ENCODE peak calls at places on chromosomes 11 and 22, in five cellular contexts. Y, Q, M, T and W are unnamed samples.

GRCh38 chr11:103532133-103532788 is 423.0 kb downstream of the DYNC2H1 start:
- DNase-seq in Y (no peak), Q (no peak), M (no peak), T (peak), W (no peak)

GRCh38 chr11:797300-798092 is 585 bp downstream of the SLC25A22 start:
- DNase-seq in Y (peak), Q (no peak), M (peak), T (peak), W (peak)

GRCh38 chr11:76663461-76663760 is 7.1 kb downstream of the LRRC32 start:
- DNase-seq in Y (no peak), Q (no peak), M (no peak), T (no peak), W (peak)

GRCh38 chr11:117314840-117315239 is 1.2 kb downstream of the BACE1 start:
- DNase-seq in Y (no peak), Q (no peak), M (peak), T (no peak), W (no peak)

GRCh38 chr11:35605691-35606090 is 12.6 kb upstream of the FJX1 start:
- DNase-seq in Y (no peak), Q (no peak), M (no peak), T (no peak), W (no peak)

GRCh38 chr11:60933416-60933815 is 9.2 kb downstream of the TMEM132A start:
- DNase-seq in Y (no peak), Q (no peak), M (no peak), T (no peak), W (no peak)

GRCh38 chr22:25764270-25765015 is 22.5 kb downstream of the MYO18B start:
- DNase-seq in Y (no peak), Q (no peak), M (peak), T (no peak), W (no peak)

GRCh38 chr11:11960687-11961086 is 47.7 kb downstream of the DKK3 start:
- DNase-seq in Y (no peak), Q (no peak), M (no peak), T (no peak), W (no peak)

GRCh38 chr22:42805016-42805997 is 51.8 kb downstream of the ARFGAP3 start:
- DNase-seq in Y (no peak), Q (no peak), M (no peak), T (peak), W (no peak)

GRCh38 chr22:44642096-44642644 is 59.8 kb upstream of the PRR5 start:
- DNase-seq in Y (no peak), Q (no peak), M (no peak), T (no peak), W (no peak)

GRCh38 chr11:27786331-27786730 is 86.1 kb upstream of the BDNF start:
- DNase-seq in Y (no peak), Q (no peak), M (no peak), T (no peak), W (no peak)

GRCh38 chr11:102620179-102620578 is 5.0 kb downstream of the MMP20 start:
- DNase-seq in Y (peak), Q (no peak), M (no peak), T (no peak), W (no peak)

GRCh38 chr11:17735823-17736772 is 1.5 kb downstream of the KCNC1 start:
- DNase-seq in Y (no peak), Q (no peak), M (no peak), T (no peak), W (no peak)

GRCh38 chr11:118870396-118871343 is 13.0 kb upstream of the CXCR5 start:
- DNase-seq in Y (no peak), Q (no peak), M (no peak), T (no peak), W (peak)

GRCh38 chr11:79055866-79056632 is 384.8 kb downstream of the TENM4 start:
- DNase-seq in Y (no peak), Q (no peak), M (no peak), T (no peak), W (no peak)

GRCh38 chr22:44351685-44352377 is 39.1 kb upstream of the SHISAL1 start:
- DNase-seq in Y (no peak), Q (peak), M (no peak), T (peak), W (peak)

GRCh38 chr11:84390441-84391078 is 1104.4 kb upstream of the CCDC90B start:
- DNase-seq in Y (no peak), Q (no peak), M (no peak), T (no peak), W (no peak)

GRCh38 chr22:46823248-46823647 is 60.8 kb downstream of the TBC1D22A start:
- DNase-seq in Y (peak), Q (no peak), M (no peak), T (no peak), W (no peak)

GRCh38 chr22:30047364-30047738 is 32.9 kb upstream of the HORMAD2 start:
- DNase-seq in Y (no peak), Q (no peak), M (peak), T (no peak), W (no peak)

GRCh38 chr11:129018991-129019390 is 76.3 kb upstream of the TP53AIP1 start:
- DNase-seq in Y (no peak), Q (no peak), M (no peak), T (no peak), W (peak)

GRCh38 chr11:75492181-75492820 is 33.4 kb downstream of the GDPD5 start:
- DNase-seq in Y (no peak), Q (peak), M (no peak), T (no peak), W (peak)

GRCh38 chr22:20033045-20033706 is 12.3 kb downstream of the TANGO2 start:
- DNase-seq in Y (no peak), Q (no peak), M (no peak), T (no peak), W (no peak)

GRCh38 chr11:1238767-1239595 is 16.1 kb downstream of the MUC5B start:
- DNase-seq in Y (no peak), Q (no peak), M (peak), T (no peak), W (peak)

GRCh38 chr11:72038491-72038890 is 39.8 kb downstream of the IL18BP start:
- DNase-seq in Y (no peak), Q (no peak), M (peak), T (no peak), W (peak)

GRCh38 chr11:93477684-93478234 is 65.4 kb downstream of the SMCO4 start:
- DNase-seq in Y (peak), Q (peak), M (no peak), T (no peak), W (no peak)

GRCh38 chr11:18743900-18744514 is 18.0 kb upstream of the IGSF22 start:
- DNase-seq in Y (no peak), Q (no peak), M (no peak), T (no peak), W (no peak)

GRCh38 chr11:34173050-34173449 is 67.6 kb downstream of the NAT10 start:
- DNase-seq in Y (no peak), Q (no peak), M (no peak), T (no peak), W (no peak)

GRCh38 chr11:132895340-132895739 is 637.0 kb downstream of the OPCML start:
- DNase-seq in Y (no peak), Q (no peak), M (no peak), T (no peak), W (no peak)

GRCh38 chr22:21055564-21055834 is 9.8 kb downstream of the LRRC74B start:
- DNase-seq in Y (no peak), Q (no peak), M (no peak), T (no peak), W (no peak)

GRCh38 chr11:109838034-109838433 is 255.2 kb upstream of the ZC3H12C start:
- DNase-seq in Y (no peak), Q (no peak), M (no peak), T (no peak), W (no peak)

GRCh38 chr11:70736937-70737640 is 338.8 kb downstream of the CTTN start:
- DNase-seq in Y (no peak), Q (no peak), M (no peak), T (no peak), W (no peak)

GRCh38 chr11:30552839-30553238 is 33.3 kb downstream of the MPPED2 start:
- DNase-seq in Y (no peak), Q (no peak), M (no peak), T (no peak), W (no peak)

GRCh38 chr11:70716986-70717775 is 318.9 kb downstream of the CTTN start:
- DNase-seq in Y (no peak), Q (no peak), M (no peak), T (no peak), W (no peak)

GRCh38 chr11:76629853-76630599 is 40.5 kb downstream of the LRRC32 start:
- DNase-seq in Y (no peak), Q (no peak), M (no peak), T (no peak), W (peak)

GRCh38 chr11:5597953-5598352 is 1.5 kb downstream of the TRIM6 start:
- DNase-seq in Y (no peak), Q (no peak), M (no peak), T (no peak), W (no peak)

GRCh38 chr11:22703040-22703439 is 36.6 kb downstream of the GAS2 start:
- DNase-seq in Y (no peak), Q (no peak), M (no peak), T (peak), W (no peak)

GRCh38 chr11:118267486-118267885 is 3.4 kb upstream of the MPZL2 start:
- DNase-seq in Y (no peak), Q (no peak), M (no peak), T (no peak), W (no peak)

GRCh38 chr22:28348613-28349012 is 331.0 kb downstream of the TTC28 start:
- DNase-seq in Y (no peak), Q (no peak), M (no peak), T (no peak), W (no peak)
- TF ChIP-seq EP300 in Y (no peak), Q (no peak), M (no peak), T (no peak), W (no peak)

GRCh38 chr11:111601979-111602864 is at the start of gene SIK2:
- DNase-seq in Y (peak), Q (peak), M (peak), T (peak), W (peak)
- H3K27ac ChIP-seq in Y (peak), Q (peak), M (peak), T (peak), W (peak)

DNA sequence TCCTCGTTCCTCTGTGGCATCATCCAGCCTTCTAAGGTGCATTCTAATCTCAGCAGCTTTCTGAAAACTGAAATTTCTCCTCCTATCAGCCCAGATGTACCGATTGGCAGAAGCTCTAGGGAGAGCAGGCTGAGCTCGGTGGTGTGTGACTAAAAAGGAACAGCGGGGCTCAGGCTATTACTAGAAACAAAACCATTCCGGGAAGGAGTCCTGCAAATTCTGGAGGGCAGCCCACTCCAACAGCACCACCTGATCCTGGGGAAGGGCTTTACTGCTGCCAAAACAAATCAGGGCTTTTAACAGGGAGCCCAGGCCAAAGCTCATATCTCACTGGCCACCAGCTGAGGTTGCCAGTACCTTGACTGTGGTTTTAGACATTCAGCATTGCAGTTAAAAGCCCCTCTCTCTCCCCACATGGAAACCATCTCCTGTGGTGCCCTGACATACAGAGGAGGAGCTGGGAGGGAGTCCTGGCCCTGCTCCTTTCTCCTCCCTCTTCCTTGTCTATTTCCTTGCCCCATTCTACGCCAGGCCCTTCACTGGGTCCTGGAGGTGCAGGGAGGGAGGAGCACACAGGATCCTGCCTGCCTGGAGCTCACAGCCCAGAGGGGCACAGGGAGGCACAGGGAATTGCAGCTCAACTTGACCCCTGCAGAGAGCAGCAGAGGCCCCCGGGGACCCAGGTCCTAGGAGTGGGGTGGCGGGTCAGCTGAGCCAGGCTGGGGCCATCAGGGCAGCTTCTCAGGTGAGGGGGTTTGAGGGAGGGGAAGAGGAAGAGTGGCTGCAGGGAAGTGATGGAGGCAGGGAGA is 889 bp downstream of the PLAAT4 start:
- DNase-seq in Y (peak), Q (no peak), M (no peak), T (no peak), W (peak)
- H3K4me3 ChIP-seq in Y (peak), Q (no peak), M (no peak), T (no peak), W (peak)

GRCh38 chr11:48109046-48109666 is 107.5 kb upstream of the OR4B1 start:
- DNase-seq in Y (peak), Q (no peak), M (peak), T (peak), W (no peak)
- TF ChIP-seq EP300 in Y (no peak), Q (no peak), M (no peak), T (no peak), W (no peak)

DNA sequence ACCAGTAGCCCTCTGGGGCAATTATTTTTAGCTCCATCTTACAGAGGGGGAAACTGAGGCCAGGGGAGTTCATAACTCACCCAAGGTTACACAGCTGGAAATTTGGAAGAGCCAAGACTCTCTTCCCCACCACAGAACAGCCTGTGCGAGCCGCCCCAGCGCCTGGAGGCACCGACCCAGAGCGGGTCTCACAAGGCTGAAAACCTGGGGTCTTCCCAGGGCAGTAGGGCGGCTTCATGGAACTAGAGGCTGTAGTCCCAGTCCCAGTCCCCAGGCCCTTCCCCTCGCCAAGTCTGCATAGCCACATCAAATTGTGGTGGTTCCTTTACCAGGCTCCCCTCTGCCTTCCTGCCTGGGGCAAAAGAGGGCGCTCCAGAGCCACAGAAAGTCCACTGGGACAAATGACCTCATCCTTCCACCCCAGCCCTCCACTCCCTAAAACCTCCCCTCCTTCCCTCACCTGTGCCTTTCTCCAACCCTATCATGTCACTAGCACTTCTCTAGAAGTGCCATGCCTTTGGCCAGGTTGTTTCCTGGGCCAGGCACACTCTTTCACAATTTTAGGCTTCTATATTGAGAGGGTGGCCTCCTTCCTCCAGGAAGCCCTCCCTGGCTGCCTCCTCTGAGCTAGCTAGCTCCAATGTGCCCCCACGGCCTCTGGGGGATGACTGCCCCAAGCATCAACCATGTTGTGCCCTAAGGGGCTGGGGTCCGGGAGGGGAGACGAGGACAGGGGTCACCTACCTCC is 15.2 kb upstream of the CDC42EP1 start:
- DNase-seq in Y (no peak), Q (peak), M (no peak), T (peak), W (peak)
- H3K27ac ChIP-seq in Y (peak), Q (peak), M (no peak), T (peak), W (peak)

GRCh38 chr11:66680966-66681645 is 3.4 kb upstream of the RBM4B start:
- DNase-seq in Y (no peak), Q (no peak), M (no peak), T (no peak), W (no peak)

GRCh38 chr11:66677599-66678375 is at the start of gene RBM4B:
- DNase-seq in Y (peak), Q (peak), M (peak), T (peak), W (peak)

GRCh38 chr11:66676931-66677598 is 622 bp downstream of the RBM4B start:
- DNase-seq in Y (no peak), Q (no peak), M (no peak), T (no peak), W (no peak)

GRCh38 chr11:66674964-66675602 is 2.6 kb downstream of the RBM4B start:
- DNase-seq in Y (no peak), Q (no peak), M (no peak), T (no peak), W (no peak)

DNA sequence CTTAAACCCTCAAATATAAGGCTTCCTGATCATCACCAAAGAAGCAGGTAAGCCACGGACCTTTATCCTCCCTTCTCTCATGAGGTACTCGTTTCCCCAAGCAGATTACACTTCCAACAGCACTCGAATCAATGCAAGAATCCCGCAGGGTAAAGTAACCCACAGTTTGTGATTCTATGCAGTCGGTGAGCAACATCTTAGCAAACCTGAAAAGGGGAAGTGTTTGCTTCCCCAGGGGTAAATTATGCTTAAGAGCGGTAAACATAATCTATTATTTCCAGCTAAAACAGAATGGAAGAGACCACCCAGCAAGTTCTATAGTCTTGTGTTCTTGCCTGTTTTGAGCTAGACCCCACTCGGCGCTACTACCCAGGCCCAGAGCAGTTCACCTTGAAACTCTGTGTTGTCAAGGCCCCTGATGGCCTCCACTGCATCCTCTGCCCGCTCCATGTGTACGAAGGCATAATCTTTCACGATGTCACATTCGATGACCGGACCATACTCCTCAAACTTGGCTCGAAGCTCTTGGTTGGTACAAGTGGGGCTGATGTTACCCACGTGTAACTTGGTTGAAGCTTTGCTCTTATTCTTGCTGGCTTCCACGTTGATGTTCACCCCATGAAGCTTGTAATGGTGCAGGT is 1.3 kb downstream of the RBM4B start:
- DNase-seq in Y (no peak), Q (no peak), M (no peak), T (no peak), W (no peak)
- H3K4me3 ChIP-seq in Y (peak), Q (peak), M (peak), T (no peak), W (no peak)